ENCODE peak calls at places on chromosomes 3 and 15, in six cellular contexts. G is fibroblast of lung; E is activated gamma-delta T cell; K is CD8-positive, alpha-beta T cell; D is activated CD4-positive, alpha-beta T cell treated with anti-CD3 and anti-CD28 coated beads, Interleukin-2, amount 10 ng/mL, durations not matched to agents 7 days and 5 days; U is AG09309. A is an unnamed sample.

GRCh38 chr3:105801397-105801796 is 67.4 kb downstream of the CBLB start:
- DNase-seq in G (no peak), E (no peak), K (peak; percentile 18), D (no peak), U (no peak), A (no peak)

GRCh38 chr3:10964537-10965167 is 27.9 kb upstream of the SLC6A1 start:
- DNase-seq in G (no peak), E (no peak), K (no peak), D (peak; percentile 21), U (no peak), A (no peak)

GRCh38 chr3:187902938-187903337 is 157.7 kb upstream of the BCL6 start:
- DNase-seq in G (no peak), E (no peak), K (no peak), D (no peak), U (no peak), A (no peak)

GRCh38 chr15:39925112-39925830 is 5.2 kb upstream of the GPR176 start:
- DNase-seq in G (peak; percentile 28), E (no peak), K (no peak), D (no peak), U (no peak), A (no peak)

GRCh38 chr15:58458076-58458475 is 26.3 kb downstream of the LIPC start:
- DNase-seq in G (no peak), E (no peak), K (no peak), D (no peak), U (no peak), A (no peak)

GRCh38 chr3:196179380-196180308 is 31.6 kb downstream of the ZDHHC19 start:
- DNase-seq in G (peak; percentile 58), E (peak; percentile 71), K (peak; percentile 97), D (peak; percentile 83), U (peak; percentile 28), A (peak; percentile 81)

GRCh38 chr15:36271048-36271447 is 308.4 kb upstream of the CDIN1 start:
- DNase-seq in G (no peak), E (no peak), K (no peak), D (no peak), U (no peak), A (no peak)

GRCh38 chr3:138267083-138267482 is 62.6 kb downstream of the NME9 start:
- DNase-seq in G (no peak), E (no peak), K (no peak), D (no peak), U (no peak), A (no peak)

GRCh38 chr3:53195602-53196574 is 34.9 kb downstream of the PRKCD start:
- DNase-seq in G (peak; percentile 34), E (peak; percentile 30), K (peak; percentile 45), D (peak; percentile 58), U (no peak), A (peak; percentile 59)

GRCh38 chr3:111070772-111071256 is 802 bp upstream of the NECTIN3 start:
- DNase-seq in G (no peak), E (no peak), K (peak; percentile 20), D (no peak), U (no peak), A (no peak)

GRCh38 chr3:170725285-170725731 is 139.4 kb upstream of the SLC7A14 start:
- DNase-seq in G (peak; percentile 90), E (no peak), K (no peak), D (no peak), U (no peak), A (no peak)

GRCh38 chr3:52401551-52401950 is 43.4 kb downstream of the SEMA3G start:
- DNase-seq in G (no peak), E (no peak), K (no peak), D (no peak), U (no peak), A (no peak)

GRCh38 chr15:77192451-77192850 is 121.5 kb upstream of the TSPAN3 start:
- DNase-seq in G (no peak), E (no peak), K (no peak), D (no peak), U (no peak), A (no peak)

GRCh38 chr3:120448707-120449650 is 1.8 kb downstream of the FSTL1 start:
- DNase-seq in G (peak; percentile 73), E (no peak), K (no peak), D (no peak), U (peak; percentile 76), A (no peak)

GRCh38 chr3:190017575-190018288 is 103.0 kb downstream of the P3H2 start:
- DNase-seq in G (peak; percentile 88), E (no peak), K (no peak), D (no peak), U (peak; percentile 46), A (no peak)

GRCh38 chr15:96088592-96088991 is 241.9 kb upstream of the NR2F2 start:
- DNase-seq in G (peak; percentile 20), E (no peak), K (no peak), D (no peak), U (no peak), A (no peak)

GRCh38 chr15:88661041-88661765 is 22.4 kb downstream of the ISG20 start:
- DNase-seq in G (no peak), E (no peak), K (no peak), D (no peak), U (peak; percentile 11), A (no peak)

GRCh38 chr15:52728899-52729298 is 49.7 kb upstream of the ATOSA start:
- DNase-seq in G (no peak), E (no peak), K (no peak), D (no peak), U (peak; percentile 46), A (no peak)

GRCh38 chr15:57216288-57216687 is 160.0 kb upstream of the CGNL1 start:
- DNase-seq in G (peak; percentile 91), E (no peak), K (no peak), D (no peak), U (peak; percentile 62), A (no peak)

GRCh38 chr15:56715220-56715619 is 18.1 kb downstream of the ZNF280D start:
- DNase-seq in G (peak; percentile 30), E (no peak), K (no peak), D (no peak), U (no peak), A (no peak)

GRCh38 chr3:95883801-95884200 is 930.6 kb upstream of the EPHA6 start:
- DNase-seq in G (no peak), E (no peak), K (no peak), D (no peak), U (no peak), A (no peak)

GRCh38 chr3:158765518-158766205 is 33.4 kb upstream of the RARRES1 start:
- DNase-seq in G (no peak), E (no peak), K (no peak), D (no peak), U (no peak), A (no peak)

GRCh38 chr3:139020036-139020867 is 474 bp downstream of the PRR23B start:
- DNase-seq in G (no peak), E (no peak), K (no peak), D (no peak), U (no peak), A (no peak)

GRCh38 chr3:139523166-139523565 is 16.4 kb downstream of the RBP1 start:
- DNase-seq in G (no peak), E (no peak), K (no peak), D (no peak), U (no peak), A (no peak)

GRCh38 chr3:107772016-107772415 is 249.3 kb downstream of the BBX start:
- DNase-seq in G (no peak), E (no peak), K (no peak), D (no peak), U (no peak), A (no peak)

GRCh38 chr3:8865697-8866096 is 96.3 kb upstream of the OXTR start:
- DNase-seq in G (no peak), E (no peak), K (no peak), D (no peak), U (no peak), A (no peak)

GRCh38 chr3:50602675-50603191 is 8.8 kb downstream of the CISH start:
- DNase-seq in G (no peak), E (no peak), K (no peak), D (peak; percentile 22), U (no peak), A (no peak)

GRCh38 chr3:126683506-126683905 is 20.5 kb upstream of the CHCHD6 start:
- DNase-seq in G (no peak), E (no peak), K (no peak), D (no peak), U (no peak), A (no peak)

GRCh38 chr3:183485093-183485492 is 56.7 kb upstream of the MCF2L2 start:
- DNase-seq in G (no peak), E (no peak), K (no peak), D (no peak), U (no peak), A (no peak)

A was measured in naive thymus-derived CD4-positive, alpha-beta T cell.